ENCODE peak calls at places on chromosomes 6 and 20, in nine cellular contexts. One of them, this sample, is unnamed.
A peak's percentile ranks its signal among the peaks of the same experiment; 100 is the strongest.

GRCh38 chr20:25453035-25453810 is 45.8 kb downstream of the GINS1 start:
- DNase-seq in endodermal cell: no peak
- DNase-seq in K562: no peak
- DNase-seq in heart left ventricle: no peak
- DNase-seq in A549: no peak
- DNase-seq in tibial nerve: no peak
- DNase-seq in ovary: no peak
- DNase-seq in CD8-positive, alpha-beta T cell: no peak
- DNase-seq in lower lobe of right lung: no peak
- DNase-seq in this sample: no peak

GRCh38 chr20:48912065-48912464 is 9.4 kb upstream of the ARFGEF2 start:
- DNase-seq in endodermal cell: no peak
- DNase-seq in K562: no peak
- DNase-seq in heart left ventricle: no peak
- DNase-seq in A549: no peak
- DNase-seq in tibial nerve: no peak
- DNase-seq in ovary: no peak
- DNase-seq in CD8-positive, alpha-beta T cell: no peak
- DNase-seq in lower lobe of right lung: no peak
- DNase-seq in this sample: no peak

GRCh38 chr6:105748737-105749161 is 337.4 kb upstream of the PRDM1 start:
- DNase-seq in endodermal cell: no peak
- DNase-seq in K562: peak; percentile 11
- DNase-seq in heart left ventricle: no peak
- DNase-seq in A549: no peak
- DNase-seq in tibial nerve: no peak
- DNase-seq in ovary: no peak
- DNase-seq in CD8-positive, alpha-beta T cell: no peak
- DNase-seq in lower lobe of right lung: peak; percentile 44
- DNase-seq in this sample: no peak

GRCh38 chr6:46044876-46045617 is 29.4 kb upstream of the CLIC5 start:
- DNase-seq in endodermal cell: no peak
- DNase-seq in K562: no peak
- DNase-seq in heart left ventricle: peak; percentile 67
- DNase-seq in A549: peak; percentile 18
- DNase-seq in tibial nerve: peak; percentile 70
- DNase-seq in ovary: peak; percentile 27
- DNase-seq in CD8-positive, alpha-beta T cell: no peak
- DNase-seq in lower lobe of right lung: no peak
- DNase-seq in this sample: no peak

GRCh38 chr6:8506123-8506522 is 70.8 kb upstream of the SLC35B3 start:
- DNase-seq in endodermal cell: peak; percentile 82
- DNase-seq in K562: no peak
- DNase-seq in heart left ventricle: no peak
- DNase-seq in A549: no peak
- DNase-seq in tibial nerve: no peak
- DNase-seq in ovary: no peak
- DNase-seq in CD8-positive, alpha-beta T cell: no peak
- DNase-seq in lower lobe of right lung: no peak
- DNase-seq in this sample: no peak

GRCh38 chr20:63064310-63064709 is 57.5 kb upstream of the BHLHE23 start:
- DNase-seq in endodermal cell: no peak
- DNase-seq in K562: no peak
- DNase-seq in heart left ventricle: no peak
- DNase-seq in A549: no peak
- DNase-seq in tibial nerve: no peak
- DNase-seq in ovary: no peak
- DNase-seq in CD8-positive, alpha-beta T cell: no peak
- DNase-seq in lower lobe of right lung: peak; percentile 28
- DNase-seq in this sample: peak; percentile 40

GRCh38 chr6:46882622-46883021 is 39.1 kb downstream of the ADGRF5 start:
- DNase-seq in endodermal cell: no peak
- DNase-seq in K562: no peak
- DNase-seq in heart left ventricle: no peak
- DNase-seq in A549: no peak
- DNase-seq in tibial nerve: no peak
- DNase-seq in ovary: no peak
- DNase-seq in CD8-positive, alpha-beta T cell: no peak
- DNase-seq in lower lobe of right lung: no peak
- DNase-seq in this sample: no peak

GRCh38 chr20:25054133-25054820 is 3.7 kb downstream of the ACSS1 start:
- DNase-seq in endodermal cell: peak; percentile 12
- DNase-seq in K562: no peak
- DNase-seq in heart left ventricle: peak; percentile 5
- DNase-seq in A549: no peak
- DNase-seq in tibial nerve: no peak
- DNase-seq in ovary: peak; percentile 12
- DNase-seq in CD8-positive, alpha-beta T cell: no peak
- DNase-seq in lower lobe of right lung: no peak
- DNase-seq in this sample: peak; percentile 45

GRCh38 chr6:56713285-56713684 is 70.6 kb upstream of the DST start:
- DNase-seq in endodermal cell: peak; percentile 67
- DNase-seq in K562: no peak
- DNase-seq in heart left ventricle: peak; percentile 39
- DNase-seq in A549: no peak
- DNase-seq in tibial nerve: peak; percentile 36
- DNase-seq in ovary: peak; percentile 29
- DNase-seq in CD8-positive, alpha-beta T cell: no peak
- DNase-seq in lower lobe of right lung: no peak
- DNase-seq in this sample: no peak

GRCh38 chr6:56718236-56718635 is 75.5 kb upstream of the DST start:
- DNase-seq in endodermal cell: no peak
- DNase-seq in K562: no peak
- DNase-seq in heart left ventricle: no peak
- DNase-seq in A549: no peak
- DNase-seq in tibial nerve: no peak
- DNase-seq in ovary: no peak
- DNase-seq in CD8-positive, alpha-beta T cell: no peak
- DNase-seq in lower lobe of right lung: no peak
- DNase-seq in this sample: no peak

GRCh38 chr6:56714273-56714672 is 71.6 kb upstream of the DST start:
- DNase-seq in endodermal cell: no peak
- DNase-seq in K562: no peak
- DNase-seq in heart left ventricle: no peak
- DNase-seq in A549: no peak
- DNase-seq in tibial nerve: no peak
- DNase-seq in ovary: no peak
- DNase-seq in CD8-positive, alpha-beta T cell: no peak
- DNase-seq in lower lobe of right lung: no peak
- DNase-seq in this sample: no peak

GRCh38 chr6:56716229-56716628 is 73.5 kb upstream of the DST start:
- DNase-seq in endodermal cell: no peak
- DNase-seq in K562: no peak
- DNase-seq in heart left ventricle: no peak
- DNase-seq in A549: no peak
- DNase-seq in tibial nerve: no peak
- DNase-seq in ovary: no peak
- DNase-seq in CD8-positive, alpha-beta T cell: no peak
- DNase-seq in lower lobe of right lung: no peak
- DNase-seq in this sample: no peak

DNA sequence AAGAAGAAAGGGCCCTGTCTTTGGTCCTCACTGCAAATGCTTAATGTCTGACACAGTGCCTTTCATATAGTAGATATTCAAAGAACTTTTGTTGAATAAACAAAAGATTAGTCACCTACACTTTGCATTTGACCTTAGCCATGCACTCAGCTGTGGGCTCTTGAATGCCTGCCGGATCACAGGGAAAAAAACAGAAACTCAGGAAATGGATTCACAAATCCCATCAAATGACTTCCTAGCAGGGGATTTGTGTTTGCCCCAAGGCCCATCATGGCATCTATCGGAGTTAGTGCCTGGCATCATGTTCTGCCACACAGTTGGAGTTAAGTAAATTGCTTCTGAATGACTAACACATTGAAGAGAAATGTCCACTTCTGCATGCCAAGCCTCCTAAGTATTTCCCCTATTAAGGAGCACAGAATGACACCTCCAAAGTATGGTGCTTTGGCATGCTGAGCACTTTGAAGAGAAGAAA is 72.3 kb upstream of the DST start:
- DNase-seq in endodermal cell: peak; percentile 59
- DNase-seq in K562: no peak
- DNase-seq in heart left ventricle: no peak
- DNase-seq in A549: no peak
- DNase-seq in tibial nerve: no peak
- DNase-seq in ovary: no peak
- DNase-seq in CD8-positive, alpha-beta T cell: no peak
- DNase-seq in lower lobe of right lung: no peak
- DNase-seq in this sample: no peak
- H3K4me1 ChIP-seq in endodermal cell: peaks cover 24% of the 10 kb centered on the region
- H3K4me1 ChIP-seq in K562: no peaks in the 10 kb centered on the region
- H3K4me1 ChIP-seq in heart left ventricle: peaks cover 28% of the 10 kb centered on the region
- H3K4me1 ChIP-seq in A549: peaks cover 56% of the 10 kb centered on the region
- H3K4me1 ChIP-seq in tibial nerve: peaks cover 24% of the 10 kb centered on the region
- H3K4me1 ChIP-seq in ovary: peaks cover 6% of the 10 kb centered on the region
- H3K4me1 ChIP-seq in CD8-positive, alpha-beta T cell: no peaks in the 10 kb centered on the region
- H3K4me1 ChIP-seq in lower lobe of right lung: peaks cover 16% of the 10 kb centered on the region
- H3K4me1 ChIP-seq in this sample: peaks cover 10% of the 10 kb centered on the region

GRCh38 chr6:135506270-135506997 is 8.9 kb upstream of the AHI1 start:
- DNase-seq in endodermal cell: no peak
- DNase-seq in K562: peak; percentile 67
- DNase-seq in heart left ventricle: no peak
- DNase-seq in A549: peak; percentile 21
- DNase-seq in tibial nerve: no peak
- DNase-seq in ovary: no peak
- DNase-seq in CD8-positive, alpha-beta T cell: peak; percentile 7
- DNase-seq in lower lobe of right lung: no peak
- DNase-seq in this sample: no peak
- TF ChIP-seq CTCF in endodermal cell: peak; percentile 72
- TF ChIP-seq CTCF in K562: peak; percentile 49
- TF ChIP-seq CTCF in heart left ventricle: peak; percentile 48
- TF ChIP-seq CTCF in A549: peak; percentile 67
- TF ChIP-seq CTCF in tibial nerve: peak; percentile 34
- TF ChIP-seq CTCF in ovary: peak; percentile 49
- TF ChIP-seq CTCF in CD8-positive, alpha-beta T cell: peak; percentile 63
- TF ChIP-seq CTCF in lower lobe of right lung: peak; percentile 59
- TF ChIP-seq CTCF in this sample: peak; percentile 61

DNA sequence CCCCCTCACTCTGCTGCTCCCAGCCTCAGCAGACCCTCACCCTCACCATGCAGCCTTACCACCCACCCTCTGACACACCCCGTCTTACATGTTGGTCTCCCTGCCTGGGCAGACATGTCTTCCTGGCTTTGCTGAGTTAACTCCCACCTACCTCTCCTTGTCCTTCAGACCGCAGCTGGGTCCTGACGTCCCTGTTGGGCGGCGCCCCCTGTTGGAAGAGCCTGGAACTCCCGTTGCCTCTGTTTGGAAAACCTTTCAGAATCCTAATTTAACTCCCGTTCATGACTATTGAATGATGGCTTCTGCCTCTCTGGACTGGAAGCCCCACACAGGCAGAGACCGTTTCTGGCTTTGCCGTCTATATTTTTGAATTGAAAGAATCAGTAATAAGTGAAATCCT is 245.1 kb downstream of the MYLK4 start:
- DNase-seq in endodermal cell: peak; percentile 91
- DNase-seq in K562: peak; percentile 39
- DNase-seq in heart left ventricle: no peak
- DNase-seq in A549: no peak
- DNase-seq in tibial nerve: no peak
- DNase-seq in ovary: no peak
- DNase-seq in CD8-positive, alpha-beta T cell: no peak
- DNase-seq in lower lobe of right lung: no peak
- DNase-seq in this sample: no peak
- H3K27ac ChIP-seq in endodermal cell: no peak overlapping the region
- H3K27ac ChIP-seq in K562: no peak overlapping the region
- H3K27ac ChIP-seq in heart left ventricle: no peak overlapping the region
- H3K27ac ChIP-seq in A549: peak overlapping the region; percentile 30
- H3K27ac ChIP-seq in tibial nerve: no peak overlapping the region
- H3K27ac ChIP-seq in ovary: no peak overlapping the region
- H3K27ac ChIP-seq in CD8-positive, alpha-beta T cell: no peak overlapping the region
- H3K27ac ChIP-seq in lower lobe of right lung: no peak overlapping the region
- H3K27ac ChIP-seq in this sample: no peak overlapping the region

GRCh38 chr6:41718828-41719227 is 16.6 kb downstream of the TFEB start:
- DNase-seq in endodermal cell: no peak
- DNase-seq in K562: no peak
- DNase-seq in heart left ventricle: no peak
- DNase-seq in A549: no peak
- DNase-seq in tibial nerve: no peak
- DNase-seq in ovary: no peak
- DNase-seq in CD8-positive, alpha-beta T cell: no peak
- DNase-seq in lower lobe of right lung: peak; percentile 14
- DNase-seq in this sample: no peak

GRCh38 chr6:41721396-41721795 is 14.0 kb downstream of the TFEB start:
- DNase-seq in endodermal cell: no peak
- DNase-seq in K562: no peak
- DNase-seq in heart left ventricle: no peak
- DNase-seq in A549: no peak
- DNase-seq in tibial nerve: no peak
- DNase-seq in ovary: no peak
- DNase-seq in CD8-positive, alpha-beta T cell: no peak
- DNase-seq in lower lobe of right lung: peak; percentile 14
- DNase-seq in this sample: no peak

GRCh38 chr6:41723178-41723935 is 12.1 kb downstream of the TFEB start:
- DNase-seq in endodermal cell: peak; percentile 74
- DNase-seq in K562: peak; percentile 52
- DNase-seq in heart left ventricle: peak; percentile 84
- DNase-seq in A549: peak; percentile 83
- DNase-seq in tibial nerve: peak; percentile 63
- DNase-seq in ovary: no peak
- DNase-seq in CD8-positive, alpha-beta T cell: no peak
- DNase-seq in lower lobe of right lung: peak; percentile 93
- DNase-seq in this sample: peak; percentile 93

GRCh38 chr6:41719796-41720620 is 15.4 kb downstream of the TFEB start:
- DNase-seq in endodermal cell: no peak
- DNase-seq in K562: no peak
- DNase-seq in heart left ventricle: no peak
- DNase-seq in A549: no peak
- DNase-seq in tibial nerve: no peak
- DNase-seq in ovary: no peak
- DNase-seq in CD8-positive, alpha-beta T cell: no peak
- DNase-seq in lower lobe of right lung: peak; percentile 28
- DNase-seq in this sample: no peak

DNA sequence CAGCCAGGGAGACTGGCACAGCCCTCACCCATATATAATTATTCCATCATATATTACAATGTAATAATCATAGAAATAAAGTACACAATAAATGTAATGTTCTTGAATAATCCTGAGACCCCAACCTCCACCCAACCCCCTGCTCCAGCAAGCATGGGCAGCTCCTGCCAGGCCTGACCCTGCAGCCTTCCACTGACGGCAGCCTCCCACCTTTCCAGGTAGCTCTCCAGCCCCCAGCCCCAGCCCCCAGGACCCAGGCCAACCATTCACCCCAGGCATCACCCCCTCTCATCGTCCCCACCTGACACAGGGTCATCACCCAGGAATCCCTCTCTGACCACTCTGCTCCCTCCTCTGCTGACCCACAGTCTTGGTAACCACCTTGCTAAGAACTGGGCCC is 14.6 kb downstream of the TFEB start:
- DNase-seq in endodermal cell: no peak
- DNase-seq in K562: no peak
- DNase-seq in heart left ventricle: no peak
- DNase-seq in A549: no peak
- DNase-seq in tibial nerve: no peak
- DNase-seq in ovary: no peak
- DNase-seq in CD8-positive, alpha-beta T cell: no peak
- DNase-seq in lower lobe of right lung: peak; percentile 23
- DNase-seq in this sample: no peak
- H3K4me1 ChIP-seq in endodermal cell: no peaks in the 10 kb centered on the region
- H3K4me1 ChIP-seq in K562: peaks cover 18% of the 10 kb centered on the region
- H3K4me1 ChIP-seq in heart left ventricle: peaks cover 53% of the 10 kb centered on the region
- H3K4me1 ChIP-seq in A549: peaks cover 49% of the 10 kb centered on the region
- H3K4me1 ChIP-seq in tibial nerve: peaks cover 48% of the 10 kb centered on the region
- H3K4me1 ChIP-seq in ovary: peaks cover 1% of the 10 kb centered on the region
- H3K4me1 ChIP-seq in CD8-positive, alpha-beta T cell: peaks cover 12% of the 10 kb centered on the region
- H3K4me1 ChIP-seq in lower lobe of right lung: peaks cover 76% of the 10 kb centered on the region
- H3K4me1 ChIP-seq in this sample: peaks cover 51% of the 10 kb centered on the region

GRCh38 chr6:130047440-130047995 is 29.1 kb downstream of the L3MBTL3 start:
- DNase-seq in endodermal cell: no peak
- DNase-seq in K562: no peak
- DNase-seq in heart left ventricle: no peak
- DNase-seq in A549: no peak
- DNase-seq in tibial nerve: no peak
- DNase-seq in ovary: no peak
- DNase-seq in CD8-positive, alpha-beta T cell: no peak
- DNase-seq in lower lobe of right lung: no peak
- DNase-seq in this sample: no peak
- TF ChIP-seq CTCF in endodermal cell: peak; percentile 16
- TF ChIP-seq CTCF in K562: no peak
- TF ChIP-seq CTCF in heart left ventricle: no peak
- TF ChIP-seq CTCF in A549: peak; percentile 13
- TF ChIP-seq CTCF in tibial nerve: no peak
- TF ChIP-seq CTCF in ovary: no peak
- TF ChIP-seq CTCF in CD8-positive, alpha-beta T cell: no peak
- TF ChIP-seq CTCF in lower lobe of right lung: no peak
- TF ChIP-seq CTCF in this sample: no peak